ENCODE peak calls at places on chromosomes 3 and 15, in nine cellular contexts. U is transverse colon, E is sigmoid colon, Y is stomach, P is upper lobe of left lung, X is prostate gland, V is Panc1, H is spleen, G is breast epithelium. Q is an unnamed sample.

GRCh38 chr15:101476756-101477155 is 12.8 kb downstream of the PCSK6 start:
- DNase-seq in H (no peak), Y (no peak), U (no peak), V (no peak), G (no peak), X (no peak), P (no peak), E (no peak), Q (no peak)

GRCh38 chr15:60130811-60131210 is 126.7 kb downstream of the FOXB1 start:
- DNase-seq in X (no peak), H (no peak), G (no peak), Y (no peak), V (no peak), U (no peak), P (no peak), E (no peak), Q (no peak)

GRCh38 chr3:13262493-13263211 is 157.5 kb downstream of the NUP210 start:
- DNase-seq in E (no peak), V (no peak), G (no peak), X (no peak), U (no peak), Y (no peak), H (no peak), P (no peak), Q (peak; percentile 17)

GRCh38 chr3:132209860-132210259 is 107.3 kb upstream of the ACP3 start:
- DNase-seq in Y (no peak), P (no peak), X (no peak), E (no peak), G (no peak), H (no peak), V (no peak), U (no peak), Q (no peak)

GRCh38 chr3:174651951-174652350 is 207.2 kb upstream of the NAALADL2 start:
- DNase-seq in Y (no peak), H (no peak), V (no peak), G (no peak), E (no peak), X (no peak), U (no peak), P (no peak), Q (no peak)

GRCh38 chr15:91861223-91861622 is 7.7 kb downstream of the SLCO3A1 start:
- DNase-seq in H (no peak), X (no peak), P (peak; percentile 54), V (no peak), U (no peak), E (no peak), Y (no peak), G (no peak), Q (peak; percentile 79)

GRCh38 chr3:56683122-56683817 is at the start of gene TASOR:
- DNase-seq in P (peak; percentile 80), H (peak; percentile 96), X (peak; percentile 70), U (peak; percentile 86), V (no peak), E (peak; percentile 91), Y (peak; percentile 87), G (peak; percentile 77), Q (peak; percentile 69)

GRCh38 chr3:97763586-97764148 is 891 bp upstream of the ARL6 start:
- DNase-seq in X (no peak), E (no peak), V (no peak), H (no peak), P (no peak), G (no peak), U (no peak), Y (no peak), Q (no peak)

GRCh38 chr15:67508367-67508766 is 12.6 kb upstream of the C15orf61 start:
- DNase-seq in Y (no peak), V (no peak), G (no peak), U (no peak), P (no peak), X (no peak), E (no peak), H (no peak), Q (no peak)

GRCh38 chr3:156513619-156514018 is 41.3 kb downstream of the SSR3 start:
- DNase-seq in Y (no peak), H (no peak), X (peak; percentile 24), V (no peak), G (no peak), E (no peak), P (no peak), U (no peak), Q (no peak)

DNA sequence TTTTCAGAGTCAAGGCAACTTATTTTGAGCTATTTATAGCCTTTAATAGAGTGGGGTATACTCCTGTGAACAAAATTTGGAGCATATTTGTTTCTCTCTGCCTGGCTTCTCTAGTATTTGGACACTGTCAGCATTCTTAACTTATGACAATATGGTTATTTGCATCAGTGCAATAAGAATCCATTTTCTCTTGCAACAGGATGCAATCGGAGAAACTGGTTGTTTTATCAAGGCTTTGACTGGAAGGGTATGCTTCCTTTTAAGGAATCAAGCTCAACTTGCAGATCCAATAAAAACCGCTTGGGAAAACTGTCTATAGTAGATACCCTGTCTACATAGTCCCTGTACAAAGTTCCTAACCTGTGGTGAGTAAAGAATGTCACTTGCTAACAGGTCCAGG is 106.7 kb downstream of the DPH6 start:
- DNase-seq in U (no peak), X (no peak), V (no peak), G (no peak), P (no peak), Y (no peak), H (no peak), E (no peak), Q (no peak)
- H3K27ac ChIP-seq in U (no peak overlapping the region), X (no peak overlapping the region), V (no peak overlapping the region), G (no peak overlapping the region), P (no peak overlapping the region), Y (no peak overlapping the region), H (no peak overlapping the region), E (no peak overlapping the region), Q (no peak overlapping the region)

GRCh38 chr15:31327674-31328424 is 1.2 kb downstream of the KLF13 start:
- DNase-seq in G (no peak), Y (peak; percentile 76), U (peak; percentile 82), P (peak; percentile 88), V (no peak), H (peak; percentile 96), X (peak; percentile 54), E (peak; percentile 81), Q (peak; percentile 52)
- TF ChIP-seq CTCF in G (no peak), Y (no peak), U (peak; percentile 8), P (peak; percentile 44), V (no peak), H (no peak), X (no peak), E (no peak), Q (no peak)

DNA sequence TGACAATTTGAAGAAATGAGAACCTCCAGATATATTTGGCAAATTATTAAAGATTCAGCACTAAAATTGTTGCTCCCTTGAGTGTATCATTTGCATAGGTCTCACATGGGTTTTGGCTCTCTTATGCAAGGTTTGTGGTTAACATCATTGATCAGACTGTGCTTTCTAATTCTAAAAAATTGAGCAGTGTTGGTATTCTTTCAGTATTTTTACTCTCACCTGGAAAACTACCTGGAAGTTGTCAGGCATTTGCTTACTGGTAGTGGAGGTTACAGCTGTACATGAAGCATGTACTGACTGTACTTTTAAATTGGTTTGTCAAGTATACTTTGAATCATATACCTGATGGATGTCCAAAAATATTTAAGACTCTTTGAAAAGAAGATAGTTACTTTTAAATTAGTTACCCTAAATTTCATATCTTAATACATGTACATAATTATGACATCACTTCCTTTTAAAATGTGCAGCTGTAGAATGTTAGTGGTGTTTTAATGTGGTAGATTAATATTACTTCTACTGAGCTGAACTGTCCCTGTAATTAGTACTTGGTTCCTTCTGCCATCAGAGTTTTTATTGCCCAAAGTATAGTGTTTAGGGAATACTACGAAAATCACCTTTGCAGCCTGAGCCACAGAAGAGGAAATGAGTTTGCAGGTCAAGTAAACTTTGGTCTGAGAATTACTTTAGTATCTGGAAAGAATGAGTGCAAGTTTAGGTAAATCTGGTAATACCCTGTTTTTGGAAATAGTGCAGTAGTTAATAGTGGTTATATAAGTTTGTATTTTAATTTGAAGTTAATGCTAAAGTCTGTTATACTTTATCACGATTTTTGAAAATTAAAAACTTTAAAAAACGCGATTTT is 2.8 kb downstream of the CHD2 start:
- DNase-seq in G (no peak), V (no peak), X (peak; percentile 2), U (no peak), E (no peak), P (no peak), H (no peak), Y (no peak), Q (no peak)
- TF ChIP-seq POLR2AphosphoS5 in G (no peak), V (peak; percentile 52), X (peak; percentile 16), U (peak; percentile 19), E (no peak), P (no peak), H (no peak), Y (no peak), Q (no peak)

GRCh38 chr15:35118987-35119386 is 33.9 kb upstream of the NANOGP8 start:
- DNase-seq in Y (no peak), U (no peak), V (no peak), E (no peak), P (no peak), X (no peak), G (no peak), H (no peak), Q (no peak)
- H3K27ac ChIP-seq in Y (no peak overlapping the region), U (no peak overlapping the region), V (no peak overlapping the region), E (no peak overlapping the region), P (no peak overlapping the region), X (no peak overlapping the region), G (no peak overlapping the region), H (no peak overlapping the region), Q (no peak overlapping the region)